ENCODE peak calls at places on chromosome 11, in four cellular contexts. K, L, A and R are unnamed samples.

GRCh38 chr11:72522186-72522585 is 87.9 kb upstream of the CLPB start:
- DNase-seq in K (no peak), A (no peak), L (no peak), R (no peak)

GRCh38 chr11:124717786-124718634 is 21.7 kb upstream of the NRGN start:
- DNase-seq in A (peak; percentile 64), L (peak; percentile 31), K (peak; percentile 37), R (no peak)

GRCh38 chr11:47109882-47110281 is 66.8 kb downstream of the ARFGAP2 start:
- DNase-seq in A (no peak), K (no peak), L (no peak), R (no peak)

GRCh38 chr11:80844110-80844509 is 1403.3 kb upstream of the TENM4 start:
- DNase-seq in K (no peak), L (no peak), A (no peak), R (no peak)

GRCh38 chr11:86396403-86396802 is 21.7 kb downstream of the CCDC81 start:
- DNase-seq in L (no peak), A (no peak), K (no peak), R (no peak)

GRCh38 chr11:61345954-61346814 is 13.2 kb downstream of the TKFC start:
- DNase-seq in A (no peak), K (no peak), L (no peak), R (no peak)

GRCh38 chr11:47797633-47798032 is 30.5 kb upstream of the FNBP4 start:
- DNase-seq in L (no peak), K (no peak), A (no peak), R (peak; percentile 30)

GRCh38 chr11:118622376-118623290 is 15.2 kb downstream of the PHLDB1 start:
- DNase-seq in K (no peak), A (peak; percentile 88), L (no peak), R (no peak)

GRCh38 chr11:19935507-19935906 is 222.9 kb downstream of the NAV2 start:
- DNase-seq in K (no peak), L (no peak), A (peak; percentile 66), R (no peak)

GRCh38 chr11:64306876-64307622 is 1.7 kb downstream of the ESRRA start:
- DNase-seq in K (no peak), A (no peak), L (no peak), R (no peak)

GRCh38 chr11:130652671-130653335 is 204.4 kb downstream of the ADAMTS15 start:
- DNase-seq in A (no peak), L (no peak), K (no peak), R (no peak)

GRCh38 chr11:76680517-76681425 is 10.2 kb upstream of the LRRC32 start:
- DNase-seq in A (peak; percentile 93), K (peak; percentile 43), L (peak; percentile 45), R (peak; percentile 48)

GRCh38 chr11:17822021-17822781 is 87.6 kb downstream of the KCNC1 start:
- DNase-seq in A (no peak), K (no peak), L (no peak), R (no peak)